ENCODE peak calls at places on chromosomes 1 and 21, in five cellular contexts. One of them, this sample, is unnamed.

GRCh38 chr1:111944121-111944785 is 45.2 kb downstream of the KCND3 start:
- DNase-seq in PC-3: no peak
- DNase-seq in DND-41: no peak
- DNase-seq in heart left ventricle: peak
- DNase-seq in RWPE1: no peak
- DNase-seq in this sample: no peak

GRCh38 chr1:62869217-62869754 is 85.4 kb downstream of the ATG4C start:
- DNase-seq in heart left ventricle: no peak
- DNase-seq in DND-41: no peak
- DNase-seq in RWPE1: no peak
- DNase-seq in PC-3: no peak
- DNase-seq in this sample: no peak

GRCh38 chr21:20031807-20032206 is 966.4 kb upstream of the NCAM2 start:
- DNase-seq in RWPE1: no peak
- DNase-seq in PC-3: no peak
- DNase-seq in DND-41: no peak
- DNase-seq in heart left ventricle: no peak
- DNase-seq in this sample: no peak

GRCh38 chr1:92583821-92584760 is 97.4 kb upstream of the GFI1 start:
- DNase-seq in PC-3: peak
- DNase-seq in DND-41: no peak
- DNase-seq in heart left ventricle: no peak
- DNase-seq in RWPE1: peak
- DNase-seq in this sample: peak

GRCh38 chr1:1599030-1599916 is 662 bp downstream of the FNDC10 start:
- DNase-seq in PC-3: peak
- DNase-seq in heart left ventricle: no peak
- DNase-seq in DND-41: no peak
- DNase-seq in RWPE1: no peak
- DNase-seq in this sample: no peak

GRCh38 chr21:46155514-46156377 is at the start of gene FTCD:
- DNase-seq in heart left ventricle: no peak
- DNase-seq in DND-41: no peak
- DNase-seq in PC-3: no peak
- DNase-seq in RWPE1: no peak
- DNase-seq in this sample: no peak

GRCh38 chr1:223837687-223838086 is 8.1 kb downstream of the TP53BP2 start:
- DNase-seq in PC-3: no peak
- DNase-seq in RWPE1: no peak
- DNase-seq in DND-41: no peak
- DNase-seq in heart left ventricle: no peak
- DNase-seq in this sample: no peak

GRCh38 chr21:33236013-33236686 is 6.4 kb downstream of the IFNAR2 start:
- DNase-seq in heart left ventricle: no peak
- DNase-seq in DND-41: no peak
- DNase-seq in PC-3: no peak
- DNase-seq in RWPE1: no peak
- DNase-seq in this sample: no peak

GRCh38 chr1:43520100-43520828 is 10.4 kb upstream of the PTPRF start:
- DNase-seq in PC-3: no peak
- DNase-seq in heart left ventricle: no peak
- DNase-seq in DND-41: no peak
- DNase-seq in RWPE1: no peak
- DNase-seq in this sample: no peak

GRCh38 chr1:9275567-9276034 is 17.1 kb upstream of the SPSB1 start:
- DNase-seq in DND-41: peak
- DNase-seq in RWPE1: peak
- DNase-seq in PC-3: peak
- DNase-seq in heart left ventricle: no peak
- DNase-seq in this sample: no peak

GRCh38 chr21:34545079-34545884 is 33.3 kb upstream of the KCNE1 start:
- DNase-seq in RWPE1: no peak
- DNase-seq in heart left ventricle: peak
- DNase-seq in PC-3: peak
- DNase-seq in DND-41: no peak
- DNase-seq in this sample: no peak

GRCh38 chr21:44304846-44305245 is 5.0 kb downstream of the PFKL start:
- DNase-seq in RWPE1: peak
- DNase-seq in heart left ventricle: no peak
- DNase-seq in PC-3: peak
- DNase-seq in DND-41: peak
- DNase-seq in this sample: no peak

GRCh38 chr21:17903029-17903806 is 84.1 kb upstream of the C21orf91 start:
- DNase-seq in heart left ventricle: no peak
- DNase-seq in DND-41: no peak
- DNase-seq in RWPE1: peak
- DNase-seq in PC-3: peak
- DNase-seq in this sample: no peak

GRCh38 chr1:68270993-68271392 is 38.7 kb upstream of the WLS start:
- DNase-seq in heart left ventricle: no peak
- DNase-seq in PC-3: no peak
- DNase-seq in DND-41: no peak
- DNase-seq in RWPE1: no peak
- DNase-seq in this sample: no peak

GRCh38 chr1:163824490-163824889 is 502.7 kb downstream of the NUF2 start:
- DNase-seq in heart left ventricle: no peak
- DNase-seq in PC-3: no peak
- DNase-seq in RWPE1: no peak
- DNase-seq in DND-41: no peak
- DNase-seq in this sample: peak
- H3K27ac ChIP-seq in heart left ventricle: no peak
- H3K27ac ChIP-seq in PC-3: no peak
- H3K27ac ChIP-seq in RWPE1: no peak
- H3K27ac ChIP-seq in DND-41: no peak
- H3K27ac ChIP-seq in this sample: peak

GRCh38 chr1:246787781-246788513 is 63.7 kb downstream of the SCCPDH start:
- DNase-seq in RWPE1: no peak
- DNase-seq in DND-41: no peak
- DNase-seq in heart left ventricle: no peak
- DNase-seq in PC-3: no peak
- DNase-seq in this sample: no peak

GRCh38 chr1:246788895-246789338 is 64.7 kb downstream of the SCCPDH start:
- DNase-seq in DND-41: no peak
- DNase-seq in heart left ventricle: no peak
- DNase-seq in PC-3: no peak
- DNase-seq in RWPE1: no peak
- DNase-seq in this sample: no peak

GRCh38 chr1:246784621-246785535 is 60.7 kb downstream of the SCCPDH start:
- DNase-seq in PC-3: no peak
- DNase-seq in RWPE1: no peak
- DNase-seq in heart left ventricle: no peak
- DNase-seq in DND-41: peak
- DNase-seq in this sample: no peak

GRCh38 chr1:246786606-246787238 is 62.5 kb downstream of the SCCPDH start:
- DNase-seq in heart left ventricle: no peak
- DNase-seq in PC-3: no peak
- DNase-seq in RWPE1: no peak
- DNase-seq in DND-41: no peak
- DNase-seq in this sample: no peak

DNA sequence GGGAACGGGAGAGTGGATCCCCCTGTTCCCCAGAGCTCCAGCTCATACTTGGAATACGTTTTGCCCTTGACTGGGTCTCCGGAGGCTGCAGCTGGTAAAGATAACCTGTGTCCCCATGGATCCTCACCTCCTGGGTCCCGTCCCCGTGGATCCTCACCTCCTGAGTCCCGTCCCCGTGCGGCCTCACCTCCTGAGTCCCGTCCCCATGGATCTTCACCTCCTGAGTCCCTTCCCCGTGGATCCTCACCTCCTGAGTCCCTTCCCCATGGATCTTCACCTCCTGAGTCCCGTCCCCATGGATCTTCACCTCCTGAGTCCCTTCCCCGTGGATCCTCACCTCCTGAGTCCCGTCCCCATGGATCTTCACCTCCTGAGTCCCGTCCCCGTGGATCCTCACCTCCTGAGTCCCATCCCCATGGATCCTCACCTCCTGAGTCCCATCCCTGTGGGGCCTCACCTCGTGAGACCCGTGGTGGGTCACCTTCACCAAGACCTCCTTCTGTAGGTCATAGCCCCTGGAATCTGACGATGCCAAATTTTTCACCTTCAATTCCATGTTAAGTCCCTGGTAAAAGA is 61.4 kb downstream of the SCCPDH start:
- DNase-seq in heart left ventricle: no peak
- DNase-seq in DND-41: no peak
- DNase-seq in PC-3: no peak
- DNase-seq in RWPE1: no peak
- DNase-seq in this sample: no peak
- H3K27ac ChIP-seq in heart left ventricle: no peak
- H3K27ac ChIP-seq in DND-41: no peak
- H3K27ac ChIP-seq in PC-3: no peak
- H3K27ac ChIP-seq in RWPE1: no peak
- H3K27ac ChIP-seq in this sample: no peak

GRCh38 chr1:42506576-42506975 is 43.5 kb downstream of the CCDC30 start:
- DNase-seq in PC-3: no peak
- DNase-seq in DND-41: no peak
- DNase-seq in RWPE1: no peak
- DNase-seq in heart left ventricle: no peak
- DNase-seq in this sample: no peak

GRCh38 chr1:42504535-42505128 is 41.5 kb downstream of the CCDC30 start:
- DNase-seq in RWPE1: no peak
- DNase-seq in PC-3: peak
- DNase-seq in DND-41: no peak
- DNase-seq in heart left ventricle: no peak
- DNase-seq in this sample: no peak
- H3K27ac ChIP-seq in RWPE1: no peak
- H3K27ac ChIP-seq in PC-3: no peak
- H3K27ac ChIP-seq in DND-41: no peak
- H3K27ac ChIP-seq in heart left ventricle: no peak
- H3K27ac ChIP-seq in this sample: no peak

DNA sequence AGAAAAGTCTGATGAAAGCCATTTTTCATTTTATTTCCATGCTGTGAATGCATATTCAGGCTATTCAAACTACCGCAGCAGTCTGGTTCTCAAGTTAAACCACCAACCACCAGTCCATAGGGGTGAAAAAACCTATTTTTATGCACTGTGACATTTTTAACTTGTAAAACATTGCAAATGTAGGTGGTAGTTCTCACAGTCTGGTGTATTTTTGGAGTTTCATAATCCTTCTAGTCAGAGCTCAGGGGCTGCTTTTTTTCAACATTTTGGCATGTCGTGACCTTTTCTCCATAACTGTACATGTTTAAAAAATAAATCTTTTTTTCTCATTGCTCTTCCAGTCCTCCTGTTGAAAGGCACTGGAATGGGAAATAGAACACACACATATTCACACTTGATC is 907.6 kb upstream of the ADGRL2 start:
- DNase-seq in DND-41: no peak
- DNase-seq in RWPE1: no peak
- DNase-seq in heart left ventricle: no peak
- DNase-seq in PC-3: no peak
- DNase-seq in this sample: no peak
- H3K27ac ChIP-seq in DND-41: no peak
- H3K27ac ChIP-seq in RWPE1: no peak
- H3K27ac ChIP-seq in heart left ventricle: no peak
- H3K27ac ChIP-seq in PC-3: no peak
- H3K27ac ChIP-seq in this sample: no peak

DNA sequence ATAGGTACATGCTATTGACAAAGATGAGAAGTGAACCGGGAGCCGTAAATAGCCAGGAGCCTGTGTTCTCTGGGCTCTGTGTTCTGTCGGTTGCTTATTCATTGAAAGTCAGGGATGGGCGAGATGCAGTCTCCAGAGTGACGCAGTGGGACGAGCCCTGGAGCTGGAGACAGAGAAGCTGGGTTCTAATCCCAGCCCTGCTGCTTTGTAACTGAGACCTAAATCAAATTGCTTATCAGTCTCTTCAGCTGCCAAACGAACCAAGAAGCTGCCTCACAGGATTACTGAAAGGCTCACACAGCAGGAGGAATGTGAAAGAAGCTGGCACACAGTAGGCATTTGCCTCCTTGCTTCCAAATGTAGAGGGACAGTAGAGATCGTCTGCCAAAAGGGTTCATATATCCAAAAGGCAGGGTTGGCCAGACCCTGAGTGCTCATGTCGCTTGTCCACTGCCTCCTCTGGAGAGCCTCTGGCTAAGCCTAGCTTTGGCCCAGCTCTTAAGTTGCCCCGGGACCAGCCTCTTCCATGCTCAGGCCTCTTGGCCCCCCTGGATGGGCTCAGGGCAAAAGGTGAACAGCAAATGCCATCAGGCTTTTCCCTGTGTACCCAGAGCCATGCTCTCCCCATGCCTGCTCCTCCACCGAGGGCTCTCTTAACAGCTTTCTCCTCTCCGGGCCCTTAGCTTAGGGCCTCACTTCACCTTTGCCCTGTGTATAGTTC is 134.2 kb upstream of the IPO9 start:
- DNase-seq in RWPE1: no peak
- DNase-seq in DND-41: no peak
- DNase-seq in heart left ventricle: no peak
- DNase-seq in PC-3: no peak
- DNase-seq in this sample: no peak
- H3K27ac ChIP-seq in RWPE1: peak
- H3K27ac ChIP-seq in DND-41: no peak
- H3K27ac ChIP-seq in heart left ventricle: peak
- H3K27ac ChIP-seq in PC-3: no peak
- H3K27ac ChIP-seq in this sample: no peak

DNA sequence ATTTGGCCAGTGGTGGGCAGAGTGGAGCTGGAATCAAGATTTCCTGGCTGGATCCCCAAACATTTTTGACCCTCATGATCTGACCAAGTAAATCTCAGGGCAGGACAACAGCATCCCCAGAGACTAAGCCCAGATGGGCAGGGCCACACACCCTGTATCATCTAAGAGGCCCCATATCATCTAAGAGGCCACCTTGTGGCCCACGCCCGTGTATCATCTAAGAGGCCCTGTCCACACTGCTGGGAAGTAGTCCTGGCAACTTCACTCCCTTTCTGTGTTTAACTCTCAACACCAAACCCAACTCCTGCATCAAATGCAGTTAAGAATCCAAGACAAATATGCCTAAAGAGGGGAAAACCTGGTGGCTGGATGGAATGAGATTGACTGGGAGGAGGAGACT is 81.6 kb upstream of the SSX2IP start:
- DNase-seq in RWPE1: no peak
- DNase-seq in PC-3: no peak
- DNase-seq in heart left ventricle: no peak
- DNase-seq in DND-41: no peak
- DNase-seq in this sample: no peak
- H3K27ac ChIP-seq in RWPE1: no peak
- H3K27ac ChIP-seq in PC-3: no peak
- H3K27ac ChIP-seq in heart left ventricle: no peak
- H3K27ac ChIP-seq in DND-41: no peak
- H3K27ac ChIP-seq in this sample: no peak

DNA sequence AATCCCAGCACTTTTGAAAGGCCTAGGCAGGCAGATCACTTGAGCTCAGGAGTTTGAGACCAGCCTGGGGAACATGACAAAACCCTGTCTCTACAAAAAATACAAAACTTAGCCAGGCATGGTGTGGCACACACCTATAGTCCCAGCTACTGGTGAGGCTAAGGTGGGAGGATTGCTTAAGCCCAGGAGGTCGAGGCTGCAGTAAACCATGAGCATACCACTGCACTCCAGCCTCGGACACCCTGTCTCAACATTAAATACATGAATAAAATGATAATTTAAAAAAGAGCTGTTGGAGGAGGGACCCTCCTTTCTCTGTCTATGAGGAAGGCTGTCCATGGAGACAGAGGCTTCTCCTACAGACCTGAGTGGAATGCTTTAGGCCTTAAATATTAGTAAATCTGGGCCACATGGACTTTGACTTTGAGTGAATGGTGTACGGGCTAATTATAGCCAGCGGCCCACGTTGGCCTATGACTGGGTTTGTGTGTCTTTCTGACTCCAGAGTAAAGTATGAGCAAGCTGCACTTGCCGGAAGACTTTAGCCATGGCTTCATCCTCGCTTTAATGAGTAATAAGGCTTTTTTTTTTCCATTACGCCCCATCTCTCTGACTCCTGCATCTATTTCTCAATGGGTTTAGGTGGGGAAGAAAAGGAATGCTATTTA is 21.3 kb downstream of the RAB3B start:
- DNase-seq in RWPE1: no peak
- DNase-seq in heart left ventricle: no peak
- DNase-seq in DND-41: no peak
- DNase-seq in PC-3: peak
- DNase-seq in this sample: no peak
- H3K27ac ChIP-seq in RWPE1: no peak
- H3K27ac ChIP-seq in heart left ventricle: no peak
- H3K27ac ChIP-seq in DND-41: no peak
- H3K27ac ChIP-seq in PC-3: peak
- H3K27ac ChIP-seq in this sample: no peak

This sample was measured in epithelial cell of prostate.